ENCODE peak calls at places on chromosomes 3 and 15, in five cellular contexts. N, I, Q, U and L are unnamed samples.
A peak's percentile ranks its signal among the peaks of the same experiment; 100 is the strongest.

GRCh38 chr3:124557433-124558232 is 172.6 kb upstream of the UMPS start:
- DNase-seq in N (no peak), I (peak; percentile 20), Q (no peak), U (no peak), L (no peak)

GRCh38 chr15:68031406-68031805 is 22.7 kb upstream of the PIAS1 start:
- DNase-seq in N (no peak), I (no peak), Q (no peak), U (no peak), L (no peak)

GRCh38 chr15:42364529-42364928 is 5.2 kb downstream of the CAPN3 start:
- DNase-seq in N (no peak), I (peak; percentile 9), Q (no peak), U (no peak), L (no peak)

GRCh38 chr3:112781611-112782010 is 65.1 kb downstream of the CD200R1L start:
- DNase-seq in N (no peak), I (no peak), Q (no peak), U (no peak), L (no peak)

GRCh38 chr3:127206611-127207516 is 13.9 kb downstream of the PRR23E start:
- DNase-seq in N (no peak), I (no peak), Q (peak; percentile 72), U (no peak), L (no peak)

GRCh38 chr3:53187430-53187829 is 26.4 kb downstream of the PRKCD start:
- DNase-seq in N (no peak), I (no peak), Q (no peak), U (no peak), L (no peak)

GRCh38 chr3:47803478-47804025 is 614 bp downstream of the DHX30 start:
- DNase-seq in N (peak; percentile 90), I (no peak), Q (peak; percentile 2), U (no peak), L (no peak)

GRCh38 chr3:43320288-43320687 is 33.9 kb downstream of the SNRK start:
- DNase-seq in N (no peak), I (no peak), Q (no peak), U (no peak), L (no peak)

GRCh38 chr3:42262525-42262924 is 3.5 kb downstream of the CCK start:
- DNase-seq in N (no peak), I (peak; percentile 11), Q (no peak), U (no peak), L (no peak)

GRCh38 chr3:53318522-53318921 is 28.8 kb downstream of the DCP1A start:
- DNase-seq in N (no peak), I (peak; percentile 5), Q (no peak), U (no peak), L (no peak)

GRCh38 chr3:49602877-49603411 is 48.7 kb downstream of the BSN start:
- DNase-seq in N (no peak), I (no peak), Q (peak; percentile 60), U (peak; percentile 17), L (peak; percentile 22)

GRCh38 chr15:68820205-68820588 is 498 bp downstream of the ANP32A start:
- DNase-seq in N (peak; percentile 65), I (no peak), Q (no peak), U (peak; percentile 48), L (peak; percentile 32)

GRCh38 chr3:42002790-42003189 is 40.9 kb upstream of the ULK4 start:
- DNase-seq in N (no peak), I (no peak), Q (no peak), U (no peak), L (no peak)

GRCh38 chr15:96409231-96410138 is 79.0 kb downstream of the NR2F2 start:
- DNase-seq in N (peak; percentile 56), I (no peak), Q (no peak), U (no peak), L (no peak)

GRCh38 chr15:59372352-59373211 is at the start of gene MYO1E:
- DNase-seq in N (peak; percentile 55), I (peak; percentile 96), Q (peak; percentile 94), U (no peak), L (no peak)

GRCh38 chr3:187966636-187967035 is 187.3 kb upstream of the LPP start:
- DNase-seq in N (no peak), I (no peak), Q (no peak), U (no peak), L (no peak)

GRCh38 chr3:106065831-106066230 is 197.0 kb upstream of the CBLB start:
- DNase-seq in N (no peak), I (no peak), Q (no peak), U (no peak), L (no peak)

GRCh38 chr15:44738340-44738984 is 2.1 kb downstream of the TRIM69 start:
- DNase-seq in N (peak; percentile 63), I (peak; percentile 57), Q (no peak), U (no peak), L (no peak)

GRCh38 chr3:70531063-70531657 is 218.7 kb upstream of the MDFIC2 start:
- DNase-seq in N (peak; percentile 18), I (peak; percentile 43), Q (no peak), U (no peak), L (no peak)

GRCh38 chr15:57138260-57138895 is 219.9 kb downstream of the TCF12 start:
- DNase-seq in N (peak; percentile 49), I (peak; percentile 53), Q (no peak), U (no peak), L (no peak)

GRCh38 chr3:194784341-194784740 is 98.7 kb downstream of the FAM43A start:
- DNase-seq in N (no peak), I (no peak), Q (no peak), U (no peak), L (no peak)

GRCh38 chr3:137764563-137765309 is 621 bp downstream of the SOX14 start:
- DNase-seq in N (no peak), I (no peak), Q (peak; percentile 78), U (no peak), L (no peak)

GRCh38 chr3:32243519-32243918 is 5.0 kb downstream of the CMTM8 start:
- DNase-seq in N (no peak), I (no peak), Q (no peak), U (no peak), L (no peak)

GRCh38 chr3:72193768-72194463 is 409.0 kb upstream of the PROK2 start:
- DNase-seq in N (no peak), I (no peak), Q (no peak), U (no peak), L (no peak)

GRCh38 chr3:84946240-84946639 is 12.5 kb upstream of the CADM2 start:
- DNase-seq in N (peak; percentile 17), I (no peak), Q (no peak), U (no peak), L (no peak)

GRCh38 chr15:52151353-52151752 is 38.8 kb upstream of the BCL2L10 start:
- DNase-seq in N (no peak), I (no peak), Q (no peak), U (no peak), L (no peak)

GRCh38 chr3:176919836-176920760 is 277.2 kb downstream of the TBL1XR1 start:
- DNase-seq in N (no peak), I (no peak), Q (no peak), U (no peak), L (no peak)

GRCh38 chr15:82664021-82664420 is 16.9 kb upstream of the CPEB1 start:
- DNase-seq in N (no peak), I (no peak), Q (peak; percentile 72), U (no peak), L (no peak)

GRCh38 chr3:159766563-159767185 is 222.0 kb upstream of the IL12A start:
- DNase-seq in N (no peak), I (no peak), Q (no peak), U (no peak), L (no peak)

GRCh38 chr3:100440895-100441294 is 39.6 kb downstream of the LNP1 start:
- DNase-seq in N (no peak), I (no peak), Q (no peak), U (no peak), L (no peak)

GRCh38 chr15:69145694-69146492 is 14.5 kb upstream of the GLCE start:
- DNase-seq in N (peak; percentile 21), I (no peak), Q (no peak), U (no peak), L (no peak)

GRCh38 chr15:40871749-40872617 is 2.1 kb downstream of the RHOV start:
- DNase-seq in N (no peak), I (no peak), Q (no peak), U (no peak), L (no peak)